ENCODE peak calls at places on chromosome 20, in nine cellular contexts. One of them, this sample, is unnamed.
A peak's percentile ranks its signal among the peaks of the same experiment; 100 is the strongest.

GRCh38 chr20:40073535-40074111 is 615.4 kb downstream of the MAFB start:
- DNase-seq in dorsolateral prefrontal cortex: no peak
- DNase-seq in NCI-H460: no peak
- DNase-seq in GM23248: peak; percentile 1
- DNase-seq in H1: peak; percentile 36
- DNase-seq in nephron progenitor cell: peak; percentile 29
- DNase-seq in CD4-positive, alpha-beta T cell: no peak
- DNase-seq in CD8-positive, alpha-beta T cell: no peak
- DNase-seq in effector CD8-positive, alpha-beta T cell: no peak
- DNase-seq in this sample: no peak

GRCh38 chr20:846894-847278 is 13.4 kb downstream of the FAM110A start:
- DNase-seq in nephron progenitor cell: no peak
- DNase-seq in CD8-positive, alpha-beta T cell: peak; percentile 53
- DNase-seq in H1: no peak
- DNase-seq in CD4-positive, alpha-beta T cell: peak; percentile 27
- DNase-seq in dorsolateral prefrontal cortex: no peak
- DNase-seq in GM23248: no peak
- DNase-seq in effector CD8-positive, alpha-beta T cell: peak; percentile 44
- DNase-seq in NCI-H460: no peak
- DNase-seq in this sample: peak; percentile 18

GRCh38 chr20:31838646-31839292 is 6.6 kb downstream of the FOXS1 start:
- DNase-seq in CD4-positive, alpha-beta T cell: no peak
- DNase-seq in dorsolateral prefrontal cortex: no peak
- DNase-seq in CD8-positive, alpha-beta T cell: no peak
- DNase-seq in nephron progenitor cell: no peak
- DNase-seq in GM23248: no peak
- DNase-seq in effector CD8-positive, alpha-beta T cell: no peak
- DNase-seq in NCI-H460: no peak
- DNase-seq in H1: no peak
- DNase-seq in this sample: no peak

GRCh38 chr20:17662333-17663039 is 19.6 kb downstream of the RRBP1 start:
- DNase-seq in effector CD8-positive, alpha-beta T cell: no peak
- DNase-seq in dorsolateral prefrontal cortex: no peak
- DNase-seq in H1: no peak
- DNase-seq in GM23248: peak; percentile 98
- DNase-seq in NCI-H460: no peak
- DNase-seq in CD8-positive, alpha-beta T cell: no peak
- DNase-seq in CD4-positive, alpha-beta T cell: no peak
- DNase-seq in nephron progenitor cell: no peak
- DNase-seq in this sample: no peak

GRCh38 chr20:5393218-5393870 is 76.6 kb upstream of the PROKR2 start:
- DNase-seq in CD8-positive, alpha-beta T cell: no peak
- DNase-seq in dorsolateral prefrontal cortex: no peak
- DNase-seq in CD4-positive, alpha-beta T cell: no peak
- DNase-seq in GM23248: no peak
- DNase-seq in NCI-H460: no peak
- DNase-seq in H1: no peak
- DNase-seq in nephron progenitor cell: no peak
- DNase-seq in effector CD8-positive, alpha-beta T cell: no peak
- DNase-seq in this sample: no peak

GRCh38 chr20:31593221-31594001 is 11.7 kb upstream of the ID1 start:
- DNase-seq in effector CD8-positive, alpha-beta T cell: no peak
- DNase-seq in NCI-H460: peak; percentile 83
- DNase-seq in CD4-positive, alpha-beta T cell: no peak
- DNase-seq in GM23248: peak; percentile 97
- DNase-seq in H1: no peak
- DNase-seq in CD8-positive, alpha-beta T cell: no peak
- DNase-seq in dorsolateral prefrontal cortex: no peak
- DNase-seq in nephron progenitor cell: no peak
- DNase-seq in this sample: no peak

GRCh38 chr20:34065260-34065659 is 46.8 kb downstream of the EIF2S2 start:
- DNase-seq in H1: no peak
- DNase-seq in effector CD8-positive, alpha-beta T cell: no peak
- DNase-seq in CD8-positive, alpha-beta T cell: no peak
- DNase-seq in nephron progenitor cell: no peak
- DNase-seq in dorsolateral prefrontal cortex: no peak
- DNase-seq in CD4-positive, alpha-beta T cell: no peak
- DNase-seq in NCI-H460: no peak
- DNase-seq in GM23248: peak; percentile 76
- DNase-seq in this sample: no peak

GRCh38 chr20:21523895-21524294 is 10.0 kb upstream of the NKX2-2 start:
- DNase-seq in effector CD8-positive, alpha-beta T cell: no peak
- DNase-seq in CD4-positive, alpha-beta T cell: no peak
- DNase-seq in GM23248: no peak
- DNase-seq in nephron progenitor cell: no peak
- DNase-seq in NCI-H460: no peak
- DNase-seq in dorsolateral prefrontal cortex: no peak
- DNase-seq in H1: no peak
- DNase-seq in CD8-positive, alpha-beta T cell: no peak
- DNase-seq in this sample: no peak

GRCh38 chr20:17987988-17988387 is 19.2 kb downstream of the MGME1 start:
- DNase-seq in GM23248: no peak
- DNase-seq in nephron progenitor cell: no peak
- DNase-seq in CD8-positive, alpha-beta T cell: no peak
- DNase-seq in CD4-positive, alpha-beta T cell: no peak
- DNase-seq in dorsolateral prefrontal cortex: no peak
- DNase-seq in NCI-H460: no peak
- DNase-seq in H1: no peak
- DNase-seq in effector CD8-positive, alpha-beta T cell: no peak
- DNase-seq in this sample: no peak